ENCODE peak calls at places on chromosomes 12 and 14, in six cellular contexts. P, X, D, L, R and U are unnamed samples.

GRCh38 chr12:30694971-30695326 is 720 bp downstream of the IPO8 start:
- DNase-seq in P (no peak), X (peak), D (no peak), L (peak), R (peak), U (peak)

GRCh38 chr12:88207921-88208640 is 66.0 kb downstream of the TMTC3 start:
- DNase-seq in P (peak), X (no peak), D (no peak), L (no peak), R (no peak), U (no peak)

GRCh38 chr12:43069768-43070221 is 480.2 kb upstream of the PRICKLE1 start:
- DNase-seq in P (no peak), X (no peak), D (no peak), L (no peak), R (no peak), U (no peak)

GRCh38 chr12:87827638-87828264 is 201.4 kb downstream of the C12orf50 start:
- DNase-seq in P (no peak), X (no peak), D (no peak), L (peak), R (no peak), U (no peak)

GRCh38 chr12:121065345-121065744 is 26.3 kb upstream of the OASL start:
- DNase-seq in P (no peak), X (no peak), D (no peak), L (no peak), R (no peak), U (no peak)

GRCh38 chr14:105889666-105890473 is 363.5 kb downstream of the TMEM121 start:
- DNase-seq in P (no peak), X (no peak), D (no peak), L (no peak), R (peak), U (peak)

GRCh38 chr12:27936196-27936595 is 36.3 kb downstream of the PTHLH start:
- DNase-seq in P (no peak), X (no peak), D (no peak), L (no peak), R (no peak), U (no peak)

GRCh38 chr14:92874961-92875360 is 48.0 kb upstream of the CHGA start:
- DNase-seq in P (no peak), X (no peak), D (no peak), L (no peak), R (no peak), U (no peak)

GRCh38 chr14:104001003-104001402 is 58.7 kb upstream of the RD3L start:
- DNase-seq in P (no peak), X (no peak), D (no peak), L (no peak), R (peak), U (peak)

GRCh38 chr12:11460343-11461023 is 65.1 kb upstream of the PRB2 start:
- DNase-seq in P (no peak), X (no peak), D (no peak), L (peak), R (no peak), U (no peak)

GRCh38 chr12:95107362-95107761 is 33.9 kb upstream of the NR2C1 start:
- DNase-seq in P (no peak), X (no peak), D (no peak), L (no peak), R (no peak), U (no peak)

GRCh38 chr14:30337456-30337855 is 221.5 kb upstream of the G2E3 start:
- DNase-seq in P (no peak), X (no peak), D (no peak), L (no peak), R (no peak), U (no peak)

GRCh38 chr12:88693837-88694445 is 113.7 kb upstream of the KITLG start:
- DNase-seq in P (no peak), X (no peak), D (no peak), L (no peak), R (no peak), U (no peak)

GRCh38 chr14:28375295-28375694 is 391.3 kb upstream of the FOXG1 start:
- DNase-seq in P (no peak), X (no peak), D (no peak), L (no peak), R (peak), U (no peak)